ENCODE peak calls at places on chromosomes 2 and 18, in four cellular contexts. D, J, Y and C are unnamed samples.

GRCh38 chr2:70897977-70898226 is 37.8 kb upstream of the ATP6V1B1 start:
- DNase-seq in Y (no peak), D (no peak), J (no peak), C (no peak)

GRCh38 chr2:96074156-96074555 is 39.4 kb upstream of the GPAT2 start:
- DNase-seq in D (no peak), J (no peak), Y (no peak), C (no peak)

GRCh38 chr18:58897994-58898393 is 33.3 kb downstream of the ZNF532 start:
- DNase-seq in Y (no peak), D (no peak), J (no peak), C (no peak)

GRCh38 chr2:207993141-207993763 is 32.1 kb downstream of the PLEKHM3 start:
- DNase-seq in D (peak), Y (peak), J (no peak), C (no peak)

GRCh38 chr2:44551001-44551400 is 189.3 kb downstream of the CAMKMT start:
- DNase-seq in Y (no peak), D (no peak), J (no peak), C (no peak)

GRCh38 chr2:237122214-237122666 is 36.6 kb downstream of the COPS8 start:
- DNase-seq in J (peak), Y (peak), D (peak), C (peak)

GRCh38 chr2:27711804-27712203 is 48.1 kb downstream of the SLC4A1AP start:
- DNase-seq in D (no peak), Y (no peak), J (no peak), C (no peak)

GRCh38 chr2:100818003-100818605 is 1.8 kb upstream of the NPAS2 start:
- DNase-seq in Y (no peak), D (peak), J (no peak), C (no peak)

GRCh38 chr2:46552086-46552485 is 72.7 kb downstream of the TMEM247 start:
- DNase-seq in J (no peak), D (no peak), Y (no peak), C (no peak)

GRCh38 chr2:7510353-7510752 is 593.1 kb downstream of the RNF144A start:
- DNase-seq in J (no peak), D (peak), Y (no peak), C (no peak)

GRCh38 chr2:177296047-177296446 is 31.5 kb upstream of the NFE2L2 start:
- DNase-seq in D (peak), J (no peak), Y (no peak), C (no peak)

GRCh38 chr2:185373226-185373625 is 365.4 kb upstream of the FSIP2 start:
- DNase-seq in D (no peak), J (no peak), Y (no peak), C (no peak)

GRCh38 chr18:63888473-63889190 is 1.1 kb downstream of the SERPINB2 start:
- DNase-seq in J (no peak), Y (no peak), D (peak), C (no peak)